ENCODE peak calls at places on chromosome 13, in five cellular contexts. L, E, N, M and W are unnamed samples.

GRCh38 chr13:85521586-85521985 is 277.6 kb downstream of the SLITRK6 start:
- DNase-seq in M (no peak), N (no peak), L (no peak), E (no peak), W (no peak)

GRCh38 chr13:61700663-61701062 is 285.0 kb upstream of the PCDH20 start:
- DNase-seq in M (no peak), N (no peak), L (no peak), E (no peak), W (no peak)

GRCh38 chr13:35479223-35479536 is 2.7 kb upstream of the MAB21L1 start:
- DNase-seq in L (no peak), N (no peak), E (no peak), M (peak; percentile 81), W (no peak)

GRCh38 chr13:97491452-97491851 is 57.5 kb downstream of the RAP2A start:
- DNase-seq in N (no peak), L (no peak), M (no peak), E (no peak), W (no peak)

GRCh38 chr13:112893570-112894422 is 75.2 kb upstream of the MCF2L start:
- DNase-seq in L (peak; percentile 22), M (peak; percentile 92), N (peak; percentile 69), E (no peak), W (peak; percentile 89)

GRCh38 chr13:113532156-113532806 is 41.8 kb upstream of the DCUN1D2 start:
- DNase-seq in E (no peak), N (no peak), L (no peak), M (no peak), W (no peak)

GRCh38 chr13:112690242-112690943 is 555 bp downstream of the ATP11A start:
- DNase-seq in L (peak; percentile 43), E (peak; percentile 56), M (peak; percentile 81), N (peak; percentile 46), W (peak; percentile 67)

GRCh38 chr13:41457589-41458186 is 338 bp downstream of the RGCC start:
- DNase-seq in M (no peak), L (no peak), E (peak; percentile 27), N (no peak), W (peak; percentile 46)

GRCh38 chr13:73715114-73715909 is 418.9 kb downstream of the KLF12 start:
- DNase-seq in E (no peak), M (no peak), L (no peak), N (no peak), W (peak; percentile 37)

GRCh38 chr13:59409211-59409610 is 754.5 kb downstream of the DIAPH3 start:
- DNase-seq in E (peak; percentile 23), M (peak; percentile 45), N (peak; percentile 84), L (peak; percentile 48), W (no peak)

GRCh38 chr13:104204177-104204576 is 1138.0 kb upstream of the SLC10A2 start:
- DNase-seq in E (no peak), N (no peak), L (no peak), M (no peak), W (no peak)
- TF ChIP-seq CTCF in E (no peak), N (no peak), L (no peak), M (no peak), W (no peak)

DNA sequence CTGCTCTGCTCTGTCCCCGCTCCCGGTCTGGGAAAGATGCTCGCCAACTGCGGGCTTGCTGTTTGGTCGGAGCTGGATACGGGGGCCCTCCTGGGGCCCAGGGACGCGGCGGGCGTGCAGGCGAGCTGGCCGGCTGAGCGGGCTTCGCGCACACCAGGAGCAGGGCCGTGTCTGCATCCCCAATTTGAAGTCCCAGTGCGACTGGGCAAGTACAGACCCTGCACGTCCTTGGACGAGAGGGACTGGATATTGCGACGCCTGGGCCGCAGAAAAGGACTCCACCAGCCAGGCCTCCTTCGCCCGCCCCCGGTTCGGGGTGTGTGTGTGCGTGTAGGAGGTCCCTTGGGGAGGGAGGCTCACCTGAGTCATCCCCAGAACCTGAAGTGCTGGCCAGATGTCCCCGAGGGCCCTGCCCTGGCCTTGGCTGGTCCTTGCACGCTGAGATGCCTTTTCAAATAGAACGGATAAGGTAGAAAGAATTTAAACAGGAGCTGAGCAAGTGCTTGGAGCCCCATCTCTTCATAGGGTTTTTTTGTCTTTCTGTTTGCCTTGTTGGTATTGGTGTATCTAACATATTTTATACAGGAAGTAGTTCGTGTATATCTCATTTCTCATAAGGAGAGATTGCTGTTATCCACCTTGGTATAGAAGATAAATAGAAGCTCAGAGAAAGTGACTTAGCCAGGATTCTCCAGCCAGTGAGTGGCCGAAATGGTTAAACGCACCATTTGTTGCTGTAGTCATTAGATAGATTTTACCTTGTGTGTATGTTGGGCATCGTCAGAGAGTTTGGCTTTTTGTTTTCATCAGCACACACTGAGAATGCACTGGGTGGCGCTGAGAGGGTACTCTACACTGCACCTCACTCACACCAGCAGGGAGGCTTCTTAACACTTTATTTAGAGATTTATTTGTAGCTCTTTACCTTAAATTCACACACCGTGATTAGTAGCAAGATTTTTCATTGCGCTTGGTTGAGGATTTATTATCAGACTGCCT is 1.1 kb downstream of the NAXD start:
- DNase-seq in L (peak; percentile 55), E (peak; percentile 62), N (peak; percentile 55), M (peak; percentile 56), W (peak; percentile 81)
- TF ChIP-seq CTCF in L (no peak), E (no peak), N (no peak), M (peak; percentile 9), W (peak; percentile 4)

GRCh38 chr13:28375250-28375930 is 119.5 kb downstream of the FLT1 start:
- DNase-seq in M (no peak), L (no peak), N (no peak), E (no peak), W (no peak)
- TF ChIP-seq CTCF in M (no peak), L (no peak), N (no peak), E (no peak), W (no peak)

DNA sequence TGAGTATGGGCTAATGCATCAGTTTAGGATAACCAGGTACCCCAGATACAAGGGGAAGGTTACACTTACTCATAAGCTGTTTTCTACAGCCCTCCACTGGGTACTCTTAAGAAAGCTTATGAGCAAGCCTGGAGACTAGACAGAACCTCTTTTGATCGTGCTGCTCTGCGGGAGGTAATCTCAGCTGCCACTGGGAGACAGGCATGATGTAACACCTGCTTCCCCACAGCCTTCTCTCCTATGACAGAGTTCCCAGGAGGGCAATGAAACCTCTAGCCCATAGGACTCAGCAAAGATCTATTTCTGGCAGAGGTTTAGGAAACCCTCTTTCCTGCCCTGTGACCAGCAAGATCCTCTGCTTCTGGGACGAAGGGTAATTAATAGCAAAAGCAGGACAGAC is 65.6 kb downstream of the WASF3 start:
- DNase-seq in E (no peak), L (no peak), M (no peak), N (no peak), W (no peak)
- TF ChIP-seq CTCF in E (no peak), L (no peak), M (no peak), N (no peak), W (no peak)